ENCODE peak calls at places on chromosomes 6 and 20, in five cellular contexts. H is effector memory CD4-positive, alpha-beta T cell; J is heart right ventricle; C is uterus; K is pancreas. O is an unnamed sample. For H3K4me1, the result is how much of the 10 kb centered on the place peaks cover.

GRCh38 chr20:19888269-19888669 is 128.9 kb upstream of the NAA20 start:
- DNase-seq in H (no peak), K (no peak), J (no peak), C (peak), O (no peak)

GRCh38 chr6:127503022-127503421 is 16.1 kb downstream of the MTCL3 start:
- DNase-seq in K (no peak), H (no peak), C (no peak), J (no peak), O (no peak)

GRCh38 chr6:106631356-106631755 is 2.0 kb downstream of the QRSL1 start:
- DNase-seq in C (no peak), J (no peak), H (no peak), K (no peak), O (no peak)

GRCh38 chr20:41905186-41905585 is 287.0 kb upstream of the CHD6 start:
- DNase-seq in H (no peak), J (no peak), C (no peak), K (no peak), O (peak)

GRCh38 chr20:50558483-50558925 is 48.3 kb downstream of the PTPN1 start:
- DNase-seq in J (no peak), C (no peak), K (no peak), H (no peak), O (no peak)

GRCh38 chr6:147853574-147853973 is 345.1 kb downstream of the SAMD5 start:
- DNase-seq in K (no peak), H (no peak), J (no peak), C (no peak), O (no peak)

GRCh38 chr6:41228616-41229015 is 467 bp downstream of the TREML4 start:
- DNase-seq in C (no peak), H (no peak), K (no peak), J (no peak), O (peak)

GRCh38 chr6:149567194-149567586 is 1.0 kb downstream of the GINM1 start:
- DNase-seq in H (no peak), K (no peak), J (no peak), C (no peak), O (no peak)

GRCh38 chr20:56179051-56179450 is 69.5 kb upstream of the MC3R start:
- DNase-seq in H (no peak), J (no peak), C (no peak), K (no peak), O (no peak)

GRCh38 chr6:107103082-107103481 is 12.2 kb downstream of the BEND3 start:
- DNase-seq in K (no peak), C (no peak), H (no peak), J (no peak), O (no peak)

GRCh38 chr20:34390769-34391447 is 27.8 kb downstream of the ITCH start:
- DNase-seq in C (peak), K (peak), H (peak), J (no peak), O (no peak)

GRCh38 chr6:22141271-22141745 is 155.5 kb downstream of the PRL start:
- DNase-seq in C (peak), H (no peak), K (no peak), J (no peak), O (no peak)

GRCh38 chr6:84062519-84063154 is 29.1 kb downstream of the MRAP2 start:
- DNase-seq in J (no peak), K (no peak), C (no peak), H (no peak), O (no peak)

GRCh38 chr20:3751664-3752385 is 15.7 kb downstream of the ADISSP start:
- DNase-seq in H (peak), J (peak), C (no peak), K (peak), O (no peak)

GRCh38 chr6:1651362-1651761 is 41.6 kb downstream of the FOXC1 start:
- DNase-seq in K (no peak), H (no peak), J (no peak), C (no peak), O (no peak)

GRCh38 chr20:50146732-50147662 is 6.5 kb downstream of the PEDS1 start:
- DNase-seq in C (no peak), J (no peak), K (no peak), H (peak), O (no peak)

GRCh38 chr20:32481311-32482103 is 103.6 kb downstream of the NOL4L start:
- DNase-seq in K (no peak), J (no peak), H (no peak), C (no peak), O (no peak)

DNA sequence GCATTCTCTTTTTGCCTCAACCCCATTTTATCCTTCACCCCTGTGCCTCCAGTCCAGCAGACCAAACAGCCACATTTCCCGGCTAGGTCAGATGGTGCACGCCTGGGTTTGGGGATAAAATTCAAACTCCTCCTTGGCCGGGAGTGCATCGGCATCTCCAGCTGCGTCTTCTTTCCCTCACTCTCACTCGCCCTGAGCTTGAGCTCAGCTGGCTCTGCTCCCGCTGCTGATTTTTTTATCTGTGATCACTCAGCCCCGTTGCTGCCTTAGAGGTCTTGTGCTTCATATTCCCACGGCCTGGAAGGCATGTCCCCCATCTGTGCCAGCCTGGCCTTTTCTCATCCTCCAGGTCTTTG is 6.8 kb upstream of the EZR start:
- DNase-seq in H (no peak), K (peak), C (no peak), J (peak), O (no peak)
- H3K4me3 ChIP-seq in H (no peak), K (no peak), C (no peak), J (no peak), O (no peak)

DNA sequence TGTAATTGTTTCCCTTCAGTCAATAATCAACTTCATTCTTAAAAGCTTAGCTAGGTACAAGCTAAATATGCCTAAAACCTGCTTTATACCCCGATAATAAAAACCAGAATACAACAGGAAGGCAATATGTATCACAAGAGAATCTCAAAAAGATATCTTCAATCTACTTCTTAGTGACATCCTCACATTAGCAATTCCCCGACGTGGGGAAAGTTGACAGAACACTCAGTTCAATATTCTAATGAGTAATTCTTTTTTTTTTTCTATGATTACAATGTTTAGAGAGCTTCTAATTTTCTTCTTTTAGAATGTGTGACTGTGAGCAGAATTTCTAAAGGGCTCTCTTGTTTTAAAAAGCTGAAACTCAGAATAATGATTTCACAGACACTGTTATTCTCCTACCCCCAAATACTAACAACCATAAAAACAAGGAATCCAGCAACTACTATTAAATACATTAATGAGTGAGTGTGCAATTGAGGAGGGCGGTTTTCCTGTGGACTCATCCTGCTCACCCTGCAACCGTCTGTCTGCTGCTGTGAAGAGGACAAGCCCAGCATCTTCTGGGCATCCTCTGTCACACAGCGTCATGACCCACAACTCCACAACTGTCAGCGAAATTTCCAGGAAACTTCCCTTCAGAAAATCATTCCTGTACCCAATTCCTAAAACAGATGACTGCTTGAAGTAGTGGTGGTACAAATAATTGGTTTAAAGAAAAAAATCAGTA is 68.2 kb downstream of the DTNBP1 start:
- DNase-seq in C (no peak), K (no peak), H (no peak), J (no peak), O (no peak)
- H3K4me1 ChIP-seq in C (under half), K (under half), H (under half), J (under half), O (under half)

DNA sequence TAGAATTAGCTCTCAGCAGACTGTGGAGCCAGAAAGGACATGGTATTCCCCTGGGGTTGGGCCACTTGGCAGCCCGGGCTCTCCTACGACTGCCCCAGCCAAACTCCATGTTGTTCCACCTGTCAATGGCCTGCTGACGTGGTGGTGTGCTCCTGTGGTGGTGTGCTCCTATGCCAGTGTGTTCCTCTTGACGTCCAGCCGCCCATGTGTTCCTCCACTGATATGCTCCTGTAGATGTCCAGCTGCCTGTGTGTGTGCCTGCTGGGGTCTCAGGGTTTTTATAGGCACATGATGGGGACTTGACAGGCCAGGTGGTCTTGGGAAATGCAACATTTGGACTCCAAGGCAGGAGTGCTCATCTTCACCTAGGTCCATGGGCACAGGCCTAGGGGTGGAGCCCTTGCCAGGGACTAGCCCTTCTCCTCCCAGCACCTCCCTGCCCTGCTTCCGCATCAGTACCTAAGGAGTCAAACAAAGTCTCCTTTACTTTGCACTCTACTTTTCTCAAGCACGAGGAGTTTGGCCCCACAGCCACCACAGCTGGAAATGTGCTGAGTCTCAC is 133.5 kb downstream of the TINAG start:
- DNase-seq in J (no peak), H (no peak), K (no peak), C (no peak), O (no peak)
- H3K4me3 ChIP-seq in J (no peak), H (no peak), K (no peak), C (no peak), O (no peak)

GRCh38 chr6:108999428-108999827 is 95.2 kb downstream of the SESN1 start:
- DNase-seq in H (no peak), K (no peak), C (no peak), J (no peak), O (no peak)

GRCh38 chr6:108998460-108998859 is 96.2 kb downstream of the SESN1 start:
- DNase-seq in K (no peak), H (no peak), J (no peak), C (no peak), O (no peak)

GRCh38 chr6:108996208-108996607 is 98.4 kb downstream of the SESN1 start:
- DNase-seq in J (no peak), H (no peak), C (no peak), K (no peak), O (no peak)

GRCh38 chr6:108993876-108994275 is 100.8 kb downstream of the SESN1 start:
- DNase-seq in H (no peak), J (no peak), C (no peak), K (no peak), O (no peak)

GRCh38 chr6:108995296-108995695 is 99.3 kb downstream of the SESN1 start:
- DNase-seq in H (no peak), K (no peak), J (no peak), C (no peak), O (no peak)
- H3K4me1 ChIP-seq in H (under half), K (under half), J (under half), C (under half), O (under half)

DNA sequence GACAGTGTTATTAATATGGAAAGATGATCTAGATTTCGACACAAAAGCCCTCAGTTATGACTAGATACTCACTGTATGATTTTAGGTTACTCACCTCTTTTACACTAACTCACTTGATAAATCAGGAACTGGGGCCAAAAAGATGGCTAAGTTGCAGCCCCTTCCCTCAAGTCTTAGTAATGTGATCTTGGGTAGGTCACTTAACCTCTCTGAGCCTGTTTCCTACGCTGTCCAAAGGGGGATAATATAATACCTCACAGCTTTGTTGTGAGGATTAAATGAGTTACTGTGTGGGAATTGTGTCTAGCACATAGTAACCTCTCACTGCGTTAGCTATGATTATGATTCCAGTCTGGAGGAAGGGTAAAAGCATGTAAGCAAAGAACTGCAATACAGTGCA is 1.3 kb downstream of the TTI1 start:
- DNase-seq in C (no peak), J (no peak), H (no peak), K (no peak), O (no peak)
- H3K4me3 ChIP-seq in C (no peak), J (no peak), H (peak), K (peak), O (no peak)

DNA sequence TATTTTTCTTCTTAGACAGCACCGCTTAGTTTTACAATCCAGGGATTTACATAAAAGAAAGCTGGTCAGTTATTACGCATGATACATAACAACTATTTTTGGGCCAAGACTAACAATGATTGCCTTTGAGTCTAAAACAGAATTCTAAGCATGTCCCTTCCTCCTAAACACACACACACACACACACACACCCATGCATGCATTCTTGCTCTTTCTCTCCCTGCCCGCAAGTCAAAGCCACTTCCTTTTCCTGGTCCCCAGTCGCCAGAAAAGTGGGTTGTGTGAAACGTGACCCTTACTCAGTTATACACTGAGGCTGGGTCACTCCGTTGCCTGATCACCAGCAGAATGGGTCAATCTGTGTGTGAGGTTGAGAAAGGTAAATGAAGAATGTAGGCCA is 31.4 kb downstream of the FYN start:
- DNase-seq in J (no peak), C (no peak), K (no peak), H (no peak), O (no peak)
- H3K4me1 ChIP-seq in J (under half), C (under half), K (under half), H (half or more), O (under half)

GRCh38 chr6:44072452-44072958 is 54.7 kb downstream of the MRPL14 start:
- DNase-seq in H (no peak), J (no peak), C (no peak), K (no peak), O (no peak)

GRCh38 chr6:44072959-44073611 is 54.2 kb downstream of the MRPL14 start:
- DNase-seq in J (peak), H (peak), K (peak), C (peak), O (no peak)

GRCh38 chr6:44074383-44075136 is 52.7 kb downstream of the MRPL14 start:
- DNase-seq in J (peak), C (peak), H (peak), K (peak), O (peak)

GRCh38 chr6:44073612-44074382 is 53.5 kb downstream of the MRPL14 start:
- DNase-seq in K (no peak), C (no peak), H (no peak), J (no peak), O (no peak)

GRCh38 chr6:44071670-44072451 is 55.4 kb downstream of the MRPL14 start:
- DNase-seq in C (peak), K (no peak), J (no peak), H (no peak), O (no peak)
- H3K4me3 ChIP-seq in C (no peak), K (no peak), J (no peak), H (no peak), O (no peak)

DNA sequence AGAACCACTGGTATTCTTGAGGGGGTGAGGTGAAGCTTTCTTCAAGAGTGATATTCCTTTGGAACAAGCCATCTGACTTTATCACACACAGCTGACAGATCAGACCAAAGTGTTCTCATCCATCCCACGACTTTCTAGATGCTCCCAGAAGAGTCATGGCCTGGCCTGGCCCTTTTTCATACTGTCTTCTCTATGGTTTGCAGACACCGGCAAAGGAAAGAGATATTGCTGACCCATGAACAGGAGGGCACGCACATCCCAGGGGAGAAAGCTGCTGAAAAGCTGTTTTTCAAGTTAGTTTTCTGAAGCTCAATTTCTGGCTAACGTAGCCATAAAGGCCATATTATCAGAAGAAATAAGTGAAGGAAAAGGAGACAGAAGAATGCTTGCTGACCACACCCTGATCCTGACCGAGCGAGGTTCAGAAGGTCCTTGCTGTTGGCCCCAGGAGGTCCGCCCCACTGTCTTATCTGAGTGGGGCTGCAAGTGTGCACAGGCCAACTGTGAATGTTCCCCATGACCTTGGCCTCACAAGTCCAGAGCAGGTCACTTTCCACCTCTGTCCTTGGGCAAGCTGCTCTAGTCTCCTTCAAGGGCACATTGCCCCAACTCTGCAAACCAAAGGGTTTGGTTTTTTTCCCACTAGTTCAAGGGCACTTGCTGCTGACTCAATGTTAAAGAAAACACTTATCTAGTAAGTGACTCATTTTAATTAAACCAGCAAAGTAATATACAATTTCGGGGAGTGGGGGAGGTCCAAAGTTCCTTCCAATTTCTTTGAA is 2.0 kb downstream of the ACSS1 start:
- DNase-seq in J (no peak), H (no peak), C (peak), K (no peak), O (no peak)
- H3K4me1 ChIP-seq in J (half or more), H (under half), C (under half), K (under half), O (half or more)

O was measured in esophagus muscularis mucosa.